ENCODE peak calls at places on chromosomes 7 and 10, in nine cellular contexts. P is heart right ventricle, D is fibroblast of lung, T is H9, N is neural progenitor cell, Y is testis, I is aorta, J is upper lobe of right lung, R is right atrium auricular region. E is an unnamed sample. For H3K4me1 and H3K27me3, the result is how much of the 10 kb centered on the place peaks cover.

GRCh38 chr10:119348516-119349240 is 141.3 kb downstream of the GRK5 start:
- DNase-seq in T (no peak), I (peak), R (peak), Y (no peak), D (peak), P (peak), N (no peak), J (peak), E (no peak)

GRCh38 chr7:134888141-134888740 is 98.1 kb upstream of the AGBL3 start:
- DNase-seq in N (no peak), T (no peak), Y (no peak), I (no peak), P (no peak), R (no peak), J (no peak), D (peak), E (no peak)

GRCh38 chr10:19719320-19719719 is 96.9 kb upstream of the PLXDC2 start:
- DNase-seq in T (no peak), J (no peak), P (no peak), D (peak), N (no peak), Y (no peak), R (no peak), I (no peak), E (peak)

GRCh38 chr7:100127866-100128601 is 1.3 kb downstream of the MBLAC1 start:
- DNase-seq in D (no peak), Y (peak), N (peak), J (no peak), T (peak), I (no peak), R (no peak), P (no peak), E (peak)

GRCh38 chr10:46525177-46525823 is 31.2 kb downstream of the GPRIN2 start:
- DNase-seq in P (no peak), R (no peak), Y (no peak), D (peak), N (no peak), I (no peak), J (no peak), T (no peak), E (peak)

GRCh38 chr10:69439350-69439739 is 11.9 kb upstream of the TSPAN15 start:
- DNase-seq in J (peak), T (no peak), R (no peak), N (no peak), Y (no peak), D (no peak), I (no peak), P (peak), E (peak)

GRCh38 chr10:91684841-91685240 is 52.0 kb upstream of the PPP1R3C start:
- DNase-seq in R (no peak), I (no peak), T (no peak), J (no peak), Y (no peak), D (no peak), N (no peak), P (no peak), E (no peak)

GRCh38 chr7:4724648-4725013 is 42.5 kb downstream of the FOXK1 start:
- DNase-seq in D (peak), N (no peak), J (no peak), R (no peak), P (no peak), I (no peak), Y (no peak), T (no peak), E (peak)

GRCh38 chr10:9222917-9223316 is 1168.4 kb downstream of the GATA3 start:
- DNase-seq in T (no peak), R (no peak), Y (no peak), J (no peak), I (no peak), N (no peak), D (peak), P (no peak), E (no peak)

GRCh38 chr10:110764378-110764777 is 107.3 kb upstream of the PDCD4 start:
- DNase-seq in J (no peak), Y (no peak), R (peak), N (no peak), D (no peak), I (no peak), T (no peak), P (peak), E (no peak)

GRCh38 chr10:7506571-7506970 is 95.7 kb upstream of the SFMBT2 start:
- DNase-seq in D (no peak), P (no peak), I (no peak), J (no peak), R (no peak), N (no peak), Y (no peak), T (no peak), E (no peak)

GRCh38 chr7:7667187-7667586 is 26.6 kb downstream of the UMAD1 start:
- DNase-seq in R (no peak), P (no peak), J (no peak), T (no peak), N (no peak), I (no peak), Y (no peak), D (no peak), E (no peak)

GRCh38 chr7:2502647-2502966 is 17.0 kb upstream of the LFNG start:
- DNase-seq in T (no peak), P (no peak), D (no peak), J (no peak), I (no peak), N (no peak), R (no peak), Y (no peak), E (no peak)

GRCh38 chr10:102118867-102119266 is 1.3 kb downstream of the LDB1 start:
- DNase-seq in N (peak), D (peak), P (peak), J (peak), I (no peak), T (peak), Y (peak), R (no peak), E (peak)

GRCh38 chr7:159010951-159011820 is 133.5 kb downstream of the VIPR2 start:
- DNase-seq in J (peak), T (no peak), D (no peak), R (no peak), Y (peak), I (no peak), N (no peak), P (no peak), E (peak)

GRCh38 chr10:93080350-93081046 is 6.8 kb downstream of the CYP26A1 start:
- DNase-seq in Y (peak), T (peak), N (peak), D (peak), J (no peak), P (peak), R (peak), I (no peak), E (peak)

GRCh38 chr10:48447356-48448215 is 141.1 kb downstream of the MAPK8 start:
- DNase-seq in D (no peak), J (peak), Y (no peak), R (peak), N (no peak), P (no peak), T (no peak), I (peak), E (no peak)

GRCh38 chr10:7662522-7662921 is 4.2 kb downstream of the ITIH5 start:
- DNase-seq in P (no peak), J (no peak), Y (no peak), I (no peak), D (no peak), T (no peak), N (no peak), R (no peak), E (no peak)

GRCh38 chr7:100612730-100613446 is 548 bp downstream of the MOSPD3 start:
- DNase-seq in P (no peak), Y (peak), T (peak), R (no peak), N (peak), D (no peak), I (no peak), J (peak), E (peak)

GRCh38 chr10:103241262-103242011 is 4.2 kb upstream of the RPEL1 start:
- DNase-seq in N (peak), Y (no peak), T (peak), P (no peak), I (no peak), J (peak), R (no peak), D (peak), E (no peak)

GRCh38 chr10:118542789-118543188 is 52.7 kb downstream of the PRLHR start:
- DNase-seq in N (no peak), T (no peak), I (no peak), J (no peak), Y (no peak), P (no peak), D (no peak), R (peak), E (no peak)

GRCh38 chr7:106999023-106999422 is 45.5 kb upstream of the PRKAR2B start:
- DNase-seq in D (no peak), T (no peak), R (no peak), P (no peak), Y (no peak), I (no peak), N (no peak), J (no peak), E (no peak)

GRCh38 chr7:138816650-138817049 is 18.7 kb upstream of the ATP6V0A4 start:
- DNase-seq in Y (no peak), N (no peak), R (no peak), I (no peak), P (no peak), D (no peak), T (no peak), J (no peak), E (no peak)

GRCh38 chr7:103059471-103059870 is 15.1 kb downstream of the FBXL13 start:
- DNase-seq in P (no peak), T (no peak), R (no peak), J (no peak), I (no peak), N (no peak), D (no peak), Y (no peak), E (no peak)

DNA sequence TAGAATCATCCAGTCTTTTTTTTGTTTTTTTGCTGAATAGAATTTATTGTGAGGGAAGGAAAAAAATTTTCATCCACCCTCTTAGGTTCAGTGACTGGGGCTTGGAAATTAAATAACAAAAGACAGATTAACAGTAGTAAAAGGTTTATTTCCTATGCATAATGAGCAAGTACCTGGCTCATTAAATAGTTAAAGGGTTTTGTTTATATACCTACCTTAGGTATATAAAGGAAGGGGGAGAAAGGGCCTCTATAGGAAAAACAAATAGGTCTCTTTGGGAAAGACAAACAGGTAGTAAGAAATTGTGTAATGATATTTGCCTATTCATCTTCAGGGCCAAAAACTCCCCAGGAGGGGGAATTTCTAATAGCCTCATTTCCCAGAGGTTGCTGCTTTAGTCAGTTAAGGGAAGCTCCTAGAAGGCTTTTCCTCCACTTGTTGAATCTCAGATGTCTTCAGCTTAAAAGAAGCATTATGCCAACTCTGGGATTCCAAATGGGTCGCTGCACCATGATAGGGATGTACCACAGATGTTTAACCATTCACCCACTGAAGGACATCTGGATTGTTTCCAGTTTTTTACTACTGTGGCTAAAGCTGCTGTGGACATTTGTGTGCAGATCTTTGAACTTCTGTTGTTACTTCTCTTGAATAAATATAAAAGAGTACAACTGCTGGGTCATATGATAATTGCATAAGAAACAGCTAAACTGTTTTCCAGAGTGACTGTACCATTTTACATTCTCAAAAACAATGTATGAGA is 11.3 kb downstream of the ACADSB start:
- DNase-seq in R (no peak), P (no peak), Y (no peak), D (no peak), I (no peak), J (no peak), T (no peak), N (no peak), E (no peak)
- H3K4me1 ChIP-seq in R (under half), P (under half), Y (under half), D (under half), I (under half), J (under half), T (under half), N (under half), E (under half)

GRCh38 chr7:151178236-151178635 is 8.8 kb downstream of the ASB10 start:
- DNase-seq in I (peak), T (peak), D (no peak), P (no peak), R (no peak), Y (no peak), N (no peak), J (peak), E (no peak)

GRCh38 chr7:151178831-151179230 is 8.2 kb downstream of the ASB10 start:
- DNase-seq in I (no peak), J (no peak), P (no peak), D (no peak), T (no peak), N (no peak), R (no peak), Y (no peak), E (no peak)

GRCh38 chr7:151181011-151181431 is 6.0 kb downstream of the ASB10 start:
- DNase-seq in N (no peak), Y (no peak), D (no peak), I (peak), J (peak), R (no peak), P (no peak), T (no peak), E (peak)

GRCh38 chr7:151179946-151180345 is 7.1 kb downstream of the ASB10 start:
- DNase-seq in T (no peak), Y (no peak), P (no peak), R (no peak), J (no peak), I (no peak), D (no peak), N (no peak), E (no peak)

GRCh38 chr7:151179287-151179860 is 7.7 kb downstream of the ASB10 start:
- DNase-seq in J (no peak), Y (no peak), P (no peak), N (no peak), D (no peak), R (no peak), T (peak), I (peak), E (no peak)
- H3K27me3 ChIP-seq in J (under half), Y (under half), P (under half), N (under half), D (under half), R (under half), T (under half), I (under half), E (under half)

DNA sequence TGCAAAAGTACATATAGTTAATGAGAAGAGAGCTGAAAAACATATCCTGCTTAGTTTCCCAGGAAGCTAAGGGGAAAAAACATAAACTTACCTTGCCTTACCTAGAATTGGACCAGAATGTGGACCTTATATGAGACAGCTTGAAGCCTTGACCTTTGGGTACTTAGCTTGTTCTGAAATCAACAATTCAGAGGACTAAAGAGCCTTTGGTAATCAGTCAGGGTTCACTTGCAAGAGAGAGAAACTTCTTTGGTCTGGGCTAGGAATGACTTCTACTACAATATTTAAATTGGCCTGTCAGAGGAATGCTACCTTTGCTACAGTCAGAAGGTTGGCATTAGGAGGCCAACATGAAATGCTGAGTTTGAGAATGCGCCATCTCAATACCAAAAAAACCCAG is 24.9 kb downstream of the SAMD8 start:
- DNase-seq in P (no peak), T (no peak), D (peak), N (no peak), J (no peak), I (no peak), Y (no peak), R (no peak), E (no peak)
- H3K4me1 ChIP-seq in P (under half), T (under half), D (under half), N (under half), J (under half), I (under half), Y (under half), R (under half), E (under half)

GRCh38 chr7:117087639-117088396 is 134.5 kb downstream of the ST7 start:
- DNase-seq in T (no peak), N (no peak), J (no peak), D (peak), R (no peak), P (no peak), I (no peak), Y (no peak), E (peak)
- H3K27me3 ChIP-seq in T (under half), N (under half), J (under half), D (under half), R (under half), P (under half), I (under half), Y (under half), E (under half)

DNA sequence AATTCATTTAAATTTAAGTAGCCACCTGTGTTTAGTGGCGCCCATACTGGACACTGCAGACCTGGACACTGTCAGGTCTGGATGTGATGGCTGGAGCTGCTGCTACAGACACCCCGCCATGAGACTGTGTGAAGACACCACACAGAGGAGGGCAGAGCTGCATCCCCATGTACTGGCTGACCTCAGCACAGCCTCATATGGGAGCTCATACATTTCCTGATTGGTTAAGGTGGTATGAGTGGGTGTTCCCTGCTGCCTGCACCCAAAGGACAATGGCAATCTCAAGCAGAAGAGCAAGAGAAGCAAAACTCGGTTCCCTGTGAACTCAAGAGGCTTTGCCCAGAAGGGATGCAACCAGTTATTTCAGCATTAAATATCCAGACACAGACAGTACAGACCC is 60.0 kb downstream of the DLG5 start:
- DNase-seq in Y (no peak), N (no peak), P (no peak), R (no peak), I (no peak), T (no peak), D (no peak), J (no peak), E (no peak)
- H3K4me1 ChIP-seq in Y (under half), N (under half), P (under half), R (under half), I (under half), T (under half), D (under half), J (under half), E (under half)

GRCh38 chr7:151406886-151407583 is 2.8 kb downstream of the WDR86 start:
- DNase-seq in Y (no peak), R (no peak), P (no peak), T (no peak), J (no peak), I (no peak), N (no peak), D (no peak), E (no peak)
- H3K27me3 ChIP-seq in Y (under half), R (under half), P (under half), T (under half), J (under half), I (under half), N (under half), D (under half), E (under half)

GRCh38 chr7:151871189-151871735 is 5.7 kb downstream of the PRKAG2 start:
- DNase-seq in P (no peak), Y (no peak), D (no peak), R (no peak), I (peak), J (no peak), T (no peak), N (no peak), E (no peak)
- H3K4me1 ChIP-seq in P (half or more), Y (under half), D (under half), R (under half), I (under half), J (under half), T (under half), N (under half), E (under half)

GRCh38 chr7:156656598-156656997 is 16.0 kb downstream of the RNF32 start:
- DNase-seq in P (no peak), R (no peak), N (peak), J (no peak), I (no peak), D (no peak), Y (no peak), T (no peak), E (no peak)

GRCh38 chr7:156659961-156660360 is 19.4 kb downstream of the RNF32 start:
- DNase-seq in N (no peak), T (no peak), R (no peak), Y (peak), J (no peak), D (no peak), I (no peak), P (no peak), E (no peak)

GRCh38 chr7:156655983-156656382 is 15.4 kb downstream of the RNF32 start:
- DNase-seq in R (no peak), J (no peak), T (no peak), I (no peak), Y (no peak), P (no peak), N (no peak), D (no peak), E (no peak)

GRCh38 chr7:156659203-156659602 is 18.6 kb downstream of the RNF32 start:
- DNase-seq in R (no peak), N (no peak), Y (no peak), D (no peak), J (no peak), P (no peak), T (no peak), I (no peak), E (no peak)

DNA sequence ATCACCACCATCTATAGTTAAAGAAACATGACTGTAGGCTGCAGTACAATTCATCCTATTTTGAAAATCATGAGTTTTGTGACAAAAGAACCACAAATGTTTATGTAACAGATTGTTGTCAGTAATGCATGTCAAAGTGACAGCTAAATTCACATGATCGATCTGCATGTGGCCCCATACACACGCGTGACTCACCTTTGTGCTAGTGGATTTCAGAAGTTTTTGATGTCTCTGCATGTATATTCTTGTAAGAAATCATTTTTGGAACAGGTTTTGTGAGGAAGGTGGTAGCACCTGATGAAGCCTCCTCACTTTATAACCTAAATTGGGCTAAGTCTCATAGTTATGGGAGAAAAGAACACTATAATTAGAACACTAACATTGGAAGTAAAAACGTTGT is 17.1 kb downstream of the RNF32 start:
- DNase-seq in Y (no peak), P (no peak), T (no peak), N (no peak), D (no peak), R (no peak), I (no peak), J (no peak), E (no peak)
- H3K27me3 ChIP-seq in Y (under half), P (under half), T (under half), N (under half), D (under half), R (under half), I (under half), J (under half), E (under half)

GRCh38 chr10:95290801-95291633 is at the start of gene PDLIM1:
- DNase-seq in P (peak), D (peak), Y (peak), I (peak), N (peak), T (peak), R (peak), J (peak), E (peak)
- H3K4me1 ChIP-seq in P (half or more), D (under half), Y (under half), I (under half), N (under half), T (under half), R (under half), J (under half), E (under half)

E was measured in SJCRH30.